ENCODE peak calls at places on chromosomes 13 and 19, in nine cellular contexts. One of them, this sample, is unnamed.

GRCh38 chr19:2775556-2776430 is 7.3 kb downstream of the SGTA start:
- DNase-seq in HCT116: no peak
- DNase-seq in endothelial cell of umbilical vein: peak
- DNase-seq in GM23338: no peak
- DNase-seq in suprapubic skin: no peak
- DNase-seq in stomach: peak
- DNase-seq in GM12878: no peak
- DNase-seq in sigmoid colon: no peak
- DNase-seq in HL-60: peak
- DNase-seq in this sample: peak

GRCh38 chr19:5113633-5114586 is 145.0 kb downstream of the KDM4B start:
- DNase-seq in sigmoid colon: no peak
- DNase-seq in endothelial cell of umbilical vein: no peak
- DNase-seq in GM23338: no peak
- DNase-seq in GM12878: no peak
- DNase-seq in HCT116: no peak
- DNase-seq in HL-60: no peak
- DNase-seq in suprapubic skin: no peak
- DNase-seq in stomach: peak
- DNase-seq in this sample: no peak

GRCh38 chr19:843180-843835 is 2.5 kb downstream of the PRTN3 start:
- DNase-seq in HCT116: no peak
- DNase-seq in endothelial cell of umbilical vein: no peak
- DNase-seq in sigmoid colon: no peak
- DNase-seq in HL-60: no peak
- DNase-seq in GM23338: peak
- DNase-seq in GM12878: no peak
- DNase-seq in stomach: peak
- DNase-seq in suprapubic skin: peak
- DNase-seq in this sample: peak

GRCh38 chr13:34413538-34414210 is 528.4 kb upstream of the NBEA start:
- DNase-seq in suprapubic skin: no peak
- DNase-seq in HL-60: no peak
- DNase-seq in HCT116: no peak
- DNase-seq in stomach: no peak
- DNase-seq in GM12878: no peak
- DNase-seq in GM23338: no peak
- DNase-seq in sigmoid colon: no peak
- DNase-seq in endothelial cell of umbilical vein: no peak
- DNase-seq in this sample: no peak

GRCh38 chr13:31545616-31546015 is 193.7 kb upstream of the RXFP2 start:
- DNase-seq in stomach: no peak
- DNase-seq in HL-60: no peak
- DNase-seq in suprapubic skin: no peak
- DNase-seq in GM23338: no peak
- DNase-seq in sigmoid colon: no peak
- DNase-seq in endothelial cell of umbilical vein: peak
- DNase-seq in HCT116: no peak
- DNase-seq in GM12878: no peak
- DNase-seq in this sample: no peak

GRCh38 chr13:38752726-38753125 is 65.8 kb downstream of the FREM2 start:
- DNase-seq in HL-60: no peak
- DNase-seq in sigmoid colon: no peak
- DNase-seq in GM23338: no peak
- DNase-seq in endothelial cell of umbilical vein: no peak
- DNase-seq in GM12878: no peak
- DNase-seq in stomach: no peak
- DNase-seq in suprapubic skin: no peak
- DNase-seq in HCT116: no peak
- DNase-seq in this sample: no peak

GRCh38 chr13:52450793-52451116 is 321 bp upstream of the VPS36 start:
- DNase-seq in suprapubic skin: no peak
- DNase-seq in HCT116: no peak
- DNase-seq in GM23338: no peak
- DNase-seq in stomach: no peak
- DNase-seq in sigmoid colon: no peak
- DNase-seq in GM12878: no peak
- DNase-seq in HL-60: no peak
- DNase-seq in endothelial cell of umbilical vein: no peak
- DNase-seq in this sample: no peak

GRCh38 chr13:81480634-81481033 is 1139.7 kb upstream of the SPRY2 start:
- DNase-seq in sigmoid colon: no peak
- DNase-seq in suprapubic skin: no peak
- DNase-seq in GM23338: no peak
- DNase-seq in GM12878: no peak
- DNase-seq in endothelial cell of umbilical vein: no peak
- DNase-seq in stomach: no peak
- DNase-seq in HCT116: no peak
- DNase-seq in HL-60: no peak
- DNase-seq in this sample: no peak

DNA sequence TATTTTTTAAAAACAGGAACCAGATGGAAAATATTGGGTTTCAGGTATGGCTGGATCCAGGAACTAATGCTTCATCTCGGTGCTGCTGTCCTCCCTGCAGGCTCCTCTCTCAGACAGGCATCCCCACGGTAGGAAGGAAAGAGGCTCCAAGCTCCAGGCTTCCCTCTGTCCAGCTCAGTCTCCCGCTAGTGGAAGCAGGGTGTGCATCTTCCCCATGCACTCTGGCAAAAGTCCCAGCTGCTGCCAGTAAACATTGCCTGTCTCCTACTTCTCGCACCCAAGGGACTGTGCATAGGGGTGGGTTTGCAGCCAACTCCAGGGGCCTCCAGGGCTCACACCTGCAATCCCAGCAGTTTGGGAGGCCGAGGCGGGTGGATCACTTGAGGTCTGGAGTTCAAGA is 29.2 kb downstream of the IL12RB1 start:
- DNase-seq in GM12878: no peak
- DNase-seq in sigmoid colon: peak
- DNase-seq in HCT116: no peak
- DNase-seq in endothelial cell of umbilical vein: no peak
- DNase-seq in HL-60: no peak
- DNase-seq in stomach: peak
- DNase-seq in GM23338: no peak
- DNase-seq in suprapubic skin: no peak
- DNase-seq in this sample: peak
- TF ChIP-seq POLR2AphosphoS5 in GM12878: no peak
- TF ChIP-seq POLR2AphosphoS5 in sigmoid colon: no peak
- TF ChIP-seq POLR2AphosphoS5 in HCT116: no peak
- TF ChIP-seq POLR2AphosphoS5 in endothelial cell of umbilical vein: no peak
- TF ChIP-seq POLR2AphosphoS5 in HL-60: no peak
- TF ChIP-seq POLR2AphosphoS5 in stomach: no peak
- TF ChIP-seq POLR2AphosphoS5 in GM23338: no peak
- TF ChIP-seq POLR2AphosphoS5 in suprapubic skin: no peak
- TF ChIP-seq POLR2AphosphoS5 in this sample: peak

DNA sequence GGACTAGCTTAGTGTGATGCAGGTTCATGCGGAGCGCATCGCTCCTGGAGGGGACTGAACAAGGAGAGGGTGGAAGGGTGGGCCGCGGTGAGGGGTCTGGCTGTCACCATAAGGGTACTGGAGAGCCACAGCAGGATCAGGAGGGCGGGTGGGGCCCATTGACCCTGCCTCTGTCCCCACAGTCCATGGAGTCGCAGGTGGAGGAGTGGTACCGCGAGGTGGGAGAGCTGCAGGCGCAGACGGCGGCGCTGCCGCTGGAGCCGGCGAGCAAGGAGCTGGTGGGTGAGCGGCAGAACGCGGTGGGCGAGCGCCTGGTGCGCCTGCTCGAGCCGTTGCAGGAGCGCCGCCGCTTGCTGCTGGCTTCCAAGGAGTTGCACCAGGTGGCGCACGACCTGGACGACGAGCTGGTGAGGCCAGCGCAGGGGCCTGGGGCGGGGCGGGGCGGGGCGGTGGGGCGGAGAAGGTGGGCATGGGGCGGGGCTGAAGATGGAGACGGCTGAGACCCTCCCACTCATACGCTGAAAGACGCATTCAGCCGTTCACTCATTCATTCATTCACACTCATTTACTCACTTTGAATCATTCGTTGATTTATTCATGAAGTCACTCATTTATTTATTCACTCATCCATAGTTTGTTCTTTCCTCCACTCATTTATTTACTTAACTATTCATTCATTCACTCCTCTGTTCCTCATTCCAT is 27.5 kb upstream of the SHKBP1 start:
- DNase-seq in HL-60: peak
- DNase-seq in HCT116: peak
- DNase-seq in GM12878: no peak
- DNase-seq in stomach: peak
- DNase-seq in sigmoid colon: peak
- DNase-seq in endothelial cell of umbilical vein: peak
- DNase-seq in suprapubic skin: no peak
- DNase-seq in GM23338: peak
- DNase-seq in this sample: peak
- TF ChIP-seq CTCF in HL-60: peak
- TF ChIP-seq CTCF in HCT116: peak
- TF ChIP-seq CTCF in GM12878: peak
- TF ChIP-seq CTCF in stomach: peak
- TF ChIP-seq CTCF in sigmoid colon: peak
- TF ChIP-seq CTCF in endothelial cell of umbilical vein: peak
- TF ChIP-seq CTCF in suprapubic skin: no peak
- TF ChIP-seq CTCF in GM23338: peak
- TF ChIP-seq CTCF in this sample: peak

GRCh38 chr19:55372316-55373081 is 2.2 kb upstream of the IL11 start:
- DNase-seq in HCT116: no peak
- DNase-seq in endothelial cell of umbilical vein: no peak
- DNase-seq in stomach: no peak
- DNase-seq in GM23338: no peak
- DNase-seq in GM12878: no peak
- DNase-seq in sigmoid colon: no peak
- DNase-seq in HL-60: no peak
- DNase-seq in suprapubic skin: no peak
- DNase-seq in this sample: no peak

GRCh38 chr19:55369651-55370304 is 485 bp downstream of the IL11 start:
- DNase-seq in HL-60: no peak
- DNase-seq in HCT116: no peak
- DNase-seq in GM23338: peak
- DNase-seq in stomach: no peak
- DNase-seq in sigmoid colon: no peak
- DNase-seq in suprapubic skin: no peak
- DNase-seq in GM12878: no peak
- DNase-seq in endothelial cell of umbilical vein: no peak
- DNase-seq in this sample: peak

GRCh38 chr19:55368701-55369563 is 1.3 kb downstream of the IL11 start:
- DNase-seq in sigmoid colon: no peak
- DNase-seq in GM12878: no peak
- DNase-seq in suprapubic skin: no peak
- DNase-seq in GM23338: peak
- DNase-seq in endothelial cell of umbilical vein: no peak
- DNase-seq in HL-60: no peak
- DNase-seq in HCT116: no peak
- DNase-seq in stomach: no peak
- DNase-seq in this sample: no peak

GRCh38 chr19:55368106-55368505 is 2.2 kb downstream of the IL11 start:
- DNase-seq in GM23338: no peak
- DNase-seq in HL-60: no peak
- DNase-seq in HCT116: no peak
- DNase-seq in suprapubic skin: no peak
- DNase-seq in endothelial cell of umbilical vein: no peak
- DNase-seq in GM12878: no peak
- DNase-seq in sigmoid colon: no peak
- DNase-seq in stomach: no peak
- DNase-seq in this sample: peak

DNA sequence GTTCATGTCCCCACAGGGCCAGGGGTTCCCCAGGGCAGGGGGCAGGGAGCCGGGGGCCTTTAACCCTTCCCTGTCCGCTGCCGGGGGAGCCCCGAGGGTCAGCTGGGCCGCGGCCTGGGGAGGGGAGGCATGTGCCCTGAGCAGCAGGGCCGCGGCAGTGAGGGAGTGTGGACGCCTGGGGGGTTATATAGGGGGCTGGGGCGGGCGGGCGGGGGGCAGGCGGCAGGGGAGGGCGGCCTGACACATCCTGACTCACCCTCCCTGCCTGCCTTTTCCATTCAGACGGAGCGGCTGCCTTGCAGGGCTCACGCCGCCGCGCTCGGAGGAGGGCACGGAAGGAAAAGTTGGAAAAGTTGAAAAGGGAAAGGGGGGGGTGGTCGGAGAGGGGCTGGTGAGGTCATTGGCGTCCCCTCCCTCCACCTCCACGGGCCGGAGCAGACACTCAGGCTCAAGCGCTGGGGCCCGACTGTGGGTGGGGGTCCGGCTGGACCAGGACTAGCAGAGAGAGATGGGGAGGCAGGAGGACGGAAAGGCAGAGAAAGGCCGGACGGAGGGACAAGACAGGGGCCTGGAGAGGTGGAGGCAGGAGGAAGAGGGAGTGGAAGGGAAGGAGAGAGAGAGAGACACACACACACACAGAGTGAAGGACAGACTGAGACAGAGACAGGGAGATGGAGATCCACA is at the start of gene IL11:
- DNase-seq in endothelial cell of umbilical vein: no peak
- DNase-seq in HL-60: no peak
- DNase-seq in HCT116: no peak
- DNase-seq in sigmoid colon: no peak
- DNase-seq in suprapubic skin: no peak
- DNase-seq in stomach: no peak
- DNase-seq in GM12878: no peak
- DNase-seq in GM23338: no peak
- DNase-seq in this sample: no peak
- H3K4me3 ChIP-seq in endothelial cell of umbilical vein: no peak
- H3K4me3 ChIP-seq in HL-60: no peak
- H3K4me3 ChIP-seq in HCT116: peak
- H3K4me3 ChIP-seq in sigmoid colon: no peak
- H3K4me3 ChIP-seq in suprapubic skin: peak
- H3K4me3 ChIP-seq in stomach: peak
- H3K4me3 ChIP-seq in GM12878: no peak
- H3K4me3 ChIP-seq in GM23338: peak
- H3K4me3 ChIP-seq in this sample: peak

GRCh38 chr19:47714339-47714738 is 1.1 kb downstream of the EHD2 start:
- DNase-seq in GM23338: no peak
- DNase-seq in HCT116: no peak
- DNase-seq in suprapubic skin: no peak
- DNase-seq in stomach: no peak
- DNase-seq in sigmoid colon: no peak
- DNase-seq in GM12878: no peak
- DNase-seq in endothelial cell of umbilical vein: no peak
- DNase-seq in HL-60: no peak
- DNase-seq in this sample: no peak

GRCh38 chr19:47720669-47721068 is 7.4 kb downstream of the EHD2 start:
- DNase-seq in HL-60: no peak
- DNase-seq in stomach: no peak
- DNase-seq in suprapubic skin: no peak
- DNase-seq in endothelial cell of umbilical vein: no peak
- DNase-seq in sigmoid colon: no peak
- DNase-seq in GM23338: no peak
- DNase-seq in GM12878: no peak
- DNase-seq in HCT116: no peak
- DNase-seq in this sample: no peak

GRCh38 chr19:47723573-47723923 is 10.3 kb downstream of the EHD2 start:
- DNase-seq in suprapubic skin: no peak
- DNase-seq in sigmoid colon: peak
- DNase-seq in HCT116: no peak
- DNase-seq in HL-60: peak
- DNase-seq in GM12878: no peak
- DNase-seq in endothelial cell of umbilical vein: no peak
- DNase-seq in stomach: peak
- DNase-seq in GM23338: no peak
- DNase-seq in this sample: peak

GRCh38 chr19:47716270-47716937 is 3.2 kb downstream of the EHD2 start:
- DNase-seq in stomach: no peak
- DNase-seq in endothelial cell of umbilical vein: no peak
- DNase-seq in sigmoid colon: no peak
- DNase-seq in suprapubic skin: no peak
- DNase-seq in HL-60: no peak
- DNase-seq in GM12878: no peak
- DNase-seq in GM23338: no peak
- DNase-seq in HCT116: no peak
- DNase-seq in this sample: no peak

GRCh38 chr19:47719047-47719885 is 6.0 kb downstream of the EHD2 start:
- DNase-seq in stomach: peak
- DNase-seq in sigmoid colon: peak
- DNase-seq in HCT116: no peak
- DNase-seq in HL-60: no peak
- DNase-seq in GM12878: no peak
- DNase-seq in endothelial cell of umbilical vein: peak
- DNase-seq in suprapubic skin: peak
- DNase-seq in GM23338: no peak
- DNase-seq in this sample: peak
- TF ChIP-seq POLR2AphosphoS5 in stomach: peak
- TF ChIP-seq POLR2AphosphoS5 in sigmoid colon: peak
- TF ChIP-seq POLR2AphosphoS5 in HCT116: no peak
- TF ChIP-seq POLR2AphosphoS5 in HL-60: no peak
- TF ChIP-seq POLR2AphosphoS5 in GM12878: no peak
- TF ChIP-seq POLR2AphosphoS5 in endothelial cell of umbilical vein: no peak
- TF ChIP-seq POLR2AphosphoS5 in suprapubic skin: peak
- TF ChIP-seq POLR2AphosphoS5 in GM23338: no peak
- TF ChIP-seq POLR2AphosphoS5 in this sample: peak

This sample was measured in upper lobe of left lung.